ENCODE peak calls at places on chromosomes 3 and 15, in nine cellular contexts. S, I, G, F, V, Y, D, X and M are unnamed samples.

GRCh38 chr3:143847787-143848631 is at the start of gene SLC9A9:
- DNase-seq in S (peak), I (peak), G (peak), F (no peak), V (peak), Y (no peak), D (peak), X (no peak), M (peak)

GRCh38 chr15:63968700-63969099 is 77.6 kb downstream of the DAPK2 start:
- DNase-seq in S (no peak), I (no peak), G (no peak), F (no peak), V (no peak), Y (no peak), D (no peak), X (no peak), M (no peak)

GRCh38 chr3:197137741-197138140 is 108.1 kb upstream of the MELTF start:
- DNase-seq in S (no peak), I (no peak), G (no peak), F (no peak), V (no peak), Y (no peak), D (no peak), X (no peak), M (no peak)

GRCh38 chr3:58419782-58420512 is 13.7 kb downstream of the PDHB start:
- DNase-seq in S (no peak), I (peak), G (peak), F (no peak), V (no peak), Y (no peak), D (peak), X (no peak), M (no peak)

GRCh38 chr3:184178522-184179138 is 4.0 kb downstream of the AP2M1 start:
- DNase-seq in S (no peak), I (no peak), G (no peak), F (peak), V (no peak), Y (no peak), D (no peak), X (no peak), M (no peak)

GRCh38 chr15:90336705-90337141 is 15.4 kb upstream of the ZNF774 start:
- DNase-seq in S (peak), I (no peak), G (no peak), F (no peak), V (no peak), Y (no peak), D (peak), X (no peak), M (no peak)

GRCh38 chr15:41968738-41969137 is 3.6 kb downstream of the EHD4 start:
- DNase-seq in S (no peak), I (peak), G (no peak), F (no peak), V (no peak), Y (no peak), D (peak), X (no peak), M (no peak)

GRCh38 chr15:83733206-83733605 is 79.3 kb downstream of the ADAMTSL3 start:
- DNase-seq in S (no peak), I (no peak), G (peak), F (no peak), V (no peak), Y (no peak), D (peak), X (no peak), M (no peak)

GRCh38 chr3:133834621-133835417 is 29.2 kb downstream of the SRPRB start:
- DNase-seq in S (no peak), I (no peak), G (no peak), F (no peak), V (no peak), Y (no peak), D (no peak), X (no peak), M (no peak)

GRCh38 chr3:29427266-29428103 is 146.6 kb downstream of the RBMS3 start:
- DNase-seq in S (no peak), I (no peak), G (no peak), F (no peak), V (no peak), Y (no peak), D (no peak), X (no peak), M (no peak)

GRCh38 chr3:126432901-126433480 is 38.3 kb downstream of the CFAP100 start:
- DNase-seq in S (no peak), I (no peak), G (no peak), F (no peak), V (no peak), Y (no peak), D (no peak), X (no peak), M (no peak)

GRCh38 chr3:69439683-69440270 is 53.9 kb upstream of the FRMD4B start:
- DNase-seq in S (peak), I (peak), G (peak), F (no peak), V (no peak), Y (no peak), D (no peak), X (no peak), M (no peak)

GRCh38 chr3:83843716-83844115 is 1115.1 kb upstream of the CADM2 start:
- DNase-seq in S (no peak), I (no peak), G (no peak), F (no peak), V (no peak), Y (no peak), D (no peak), X (no peak), M (no peak)

GRCh38 chr3:76501315-76501714 is 538.6 kb upstream of the ROBO2 start:
- DNase-seq in S (no peak), I (no peak), G (no peak), F (no peak), V (no peak), Y (no peak), D (no peak), X (no peak), M (no peak)

GRCh38 chr3:17638351-17638750 is 104.1 kb downstream of the TBC1D5 start:
- DNase-seq in S (no peak), I (no peak), G (peak), F (no peak), V (no peak), Y (no peak), D (peak), X (no peak), M (no peak)

GRCh38 chr15:72785452-72786243 is 2.1 kb upstream of the ADPGK start:
- DNase-seq in S (no peak), I (no peak), G (peak), F (no peak), V (peak), Y (peak), D (no peak), X (no peak), M (no peak)

GRCh38 chr3:57974796-57975388 is 33.3 kb upstream of the FLNB start:
- DNase-seq in S (peak), I (no peak), G (peak), F (no peak), V (no peak), Y (no peak), D (peak), X (peak), M (peak)

GRCh38 chr3:32848215-32848614 is 30.4 kb downstream of the TRIM71 start:
- DNase-seq in S (no peak), I (no peak), G (no peak), F (no peak), V (no peak), Y (no peak), D (no peak), X (no peak), M (no peak)

GRCh38 chr3:36763111-36763849 is 1.1 kb downstream of the DCLK3 start:
- DNase-seq in S (no peak), I (no peak), G (no peak), F (no peak), V (no peak), Y (no peak), D (peak), X (no peak), M (no peak)

GRCh38 chr3:17137321-17137826 is 252.6 kb downstream of the PLCL2 start:
- DNase-seq in S (no peak), I (no peak), G (no peak), F (no peak), V (no peak), Y (no peak), D (no peak), X (no peak), M (no peak)

GRCh38 chr15:34616613-34617012 is 33.2 kb upstream of the GOLGA8B start:
- DNase-seq in S (no peak), I (no peak), G (peak), F (no peak), V (no peak), Y (no peak), D (peak), X (no peak), M (peak)

GRCh38 chr3:178159691-178160090 is 376.5 kb upstream of the KCNMB2 start:
- DNase-seq in S (no peak), I (no peak), G (no peak), F (no peak), V (no peak), Y (no peak), D (no peak), X (peak), M (no peak)

GRCh38 chr3:4580346-4581019 is 87.3 kb downstream of the ITPR1 start:
- DNase-seq in S (no peak), I (no peak), G (no peak), F (no peak), V (no peak), Y (no peak), D (no peak), X (no peak), M (no peak)

GRCh38 chr15:50880651-50881114 is 27.8 kb upstream of the AP4E1 start:
- DNase-seq in S (peak), I (peak), G (peak), F (no peak), V (peak), Y (no peak), D (peak), X (no peak), M (peak)

GRCh38 chr3:34957707-34958106 is 681.6 kb upstream of the ARPP21 start:
- DNase-seq in S (peak), I (no peak), G (peak), F (no peak), V (no peak), Y (no peak), D (peak), X (no peak), M (no peak)

GRCh38 chr3:108134555-108134880 is 43.7 kb upstream of the CD47 start:
- DNase-seq in S (no peak), I (no peak), G (no peak), F (no peak), V (no peak), Y (no peak), D (no peak), X (no peak), M (no peak)

GRCh38 chr3:197327701-197328100 is 29.3 kb upstream of the DLG1 start:
- DNase-seq in S (no peak), I (no peak), G (peak), F (no peak), V (no peak), Y (no peak), D (no peak), X (no peak), M (no peak)

GRCh38 chr3:28317438-28318022 is 31.0 kb upstream of the ZCWPW2 start:
- DNase-seq in S (peak), I (no peak), G (peak), F (no peak), V (peak), Y (no peak), D (peak), X (no peak), M (peak)

GRCh38 chr3:47083786-47084185 is 80.1 kb downstream of the SETD2 start:
- DNase-seq in S (no peak), I (peak), G (no peak), F (no peak), V (no peak), Y (no peak), D (no peak), X (no peak), M (no peak)

GRCh38 chr15:63189955-63190691 is 717 bp downstream of the RAB8B start:
- DNase-seq in S (no peak), I (no peak), G (no peak), F (no peak), V (no peak), Y (no peak), D (peak), X (no peak), M (no peak)

GRCh38 chr3:160668454-160668853 is 8.5 kb upstream of the ARL14 start:
- DNase-seq in S (no peak), I (no peak), G (no peak), F (no peak), V (no peak), Y (no peak), D (no peak), X (no peak), M (no peak)

GRCh38 chr3:88957751-88958452 is 149.5 kb upstream of the EPHA3 start:
- DNase-seq in S (peak), I (no peak), G (peak), F (no peak), V (no peak), Y (no peak), D (peak), X (no peak), M (no peak)

GRCh38 chr3:15010664-15011063 is 54.5 kb downstream of the MRPS25 start:
- DNase-seq in S (no peak), I (no peak), G (no peak), F (no peak), V (no peak), Y (no peak), D (peak), X (no peak), M (no peak)

GRCh38 chr3:195007794-195008193 is 263.2 kb downstream of the XXYLT1 start:
- DNase-seq in S (no peak), I (no peak), G (no peak), F (no peak), V (peak), Y (no peak), D (peak), X (no peak), M (no peak)

GRCh38 chr15:85010472-85011209 is 29.0 kb downstream of the PDE8A start:
- DNase-seq in S (no peak), I (no peak), G (peak), F (no peak), V (no peak), Y (no peak), D (no peak), X (peak), M (no peak)

GRCh38 chr3:185200639-185201038 is 47.8 kb upstream of the C3orf70 start:
- DNase-seq in S (peak), I (no peak), G (peak), F (no peak), V (no peak), Y (no peak), D (peak), X (peak), M (no peak)